ENCODE peak calls at places on chromosomes 2 and 18, in eight cellular contexts. One of them, this sample, is unnamed.

GRCh38 chr2:152223997-152224396 is 48.4 kb upstream of the STAM2 start:
- DNase-seq in cardiac muscle cell: no peak
- DNase-seq in skeletal muscle cell: no peak
- DNase-seq in AG04450: no peak
- DNase-seq in tibial artery: no peak
- DNase-seq in IMR-90: peak; percentile 1
- DNase-seq in heart left ventricle: no peak
- DNase-seq in CD4-positive, alpha-beta memory T cell: no peak
- DNase-seq in this sample: no peak

GRCh38 chr2:143169105-143169504 is 39.9 kb downstream of the ARHGAP15 start:
- DNase-seq in cardiac muscle cell: no peak
- DNase-seq in skeletal muscle cell: no peak
- DNase-seq in AG04450: no peak
- DNase-seq in tibial artery: no peak
- DNase-seq in IMR-90: no peak
- DNase-seq in heart left ventricle: no peak
- DNase-seq in CD4-positive, alpha-beta memory T cell: no peak
- DNase-seq in this sample: no peak

GRCh38 chr18:56171854-56172253 is 466.5 kb downstream of the TXNL1 start:
- DNase-seq in cardiac muscle cell: no peak
- DNase-seq in skeletal muscle cell: no peak
- DNase-seq in AG04450: no peak
- DNase-seq in tibial artery: no peak
- DNase-seq in IMR-90: no peak
- DNase-seq in heart left ventricle: no peak
- DNase-seq in CD4-positive, alpha-beta memory T cell: no peak
- DNase-seq in this sample: no peak

GRCh38 chr2:30147196-30147714 is 448 bp downstream of the YPEL5 start:
- DNase-seq in cardiac muscle cell: peak; percentile 59
- DNase-seq in skeletal muscle cell: no peak
- DNase-seq in AG04450: no peak
- DNase-seq in tibial artery: no peak
- DNase-seq in IMR-90: no peak
- DNase-seq in heart left ventricle: no peak
- DNase-seq in CD4-positive, alpha-beta memory T cell: no peak
- DNase-seq in this sample: no peak

GRCh38 chr18:23641143-23641720 is 21.5 kb downstream of the ANKRD29 start:
- DNase-seq in cardiac muscle cell: no peak
- DNase-seq in skeletal muscle cell: no peak
- DNase-seq in AG04450: no peak
- DNase-seq in tibial artery: no peak
- DNase-seq in IMR-90: no peak
- DNase-seq in heart left ventricle: no peak
- DNase-seq in CD4-positive, alpha-beta memory T cell: no peak
- DNase-seq in this sample: no peak

GRCh38 chr2:226845717-226846116 is 9.9 kb downstream of the RHBDD1 start:
- DNase-seq in cardiac muscle cell: no peak
- DNase-seq in skeletal muscle cell: no peak
- DNase-seq in AG04450: no peak
- DNase-seq in tibial artery: no peak
- DNase-seq in IMR-90: no peak
- DNase-seq in heart left ventricle: no peak
- DNase-seq in CD4-positive, alpha-beta memory T cell: no peak
- DNase-seq in this sample: no peak

GRCh38 chr2:164757934-164758695 is 83.5 kb downstream of the COBLL1 start:
- DNase-seq in cardiac muscle cell: no peak
- DNase-seq in skeletal muscle cell: peak; percentile 64
- DNase-seq in AG04450: no peak
- DNase-seq in tibial artery: peak; percentile 37
- DNase-seq in IMR-90: peak; percentile 41
- DNase-seq in heart left ventricle: no peak
- DNase-seq in CD4-positive, alpha-beta memory T cell: no peak
- DNase-seq in this sample: no peak

GRCh38 chr18:58552057-58552461 is 76.8 kb downstream of the ALPK2 start:
- DNase-seq in cardiac muscle cell: no peak
- DNase-seq in skeletal muscle cell: no peak
- DNase-seq in AG04450: no peak
- DNase-seq in tibial artery: no peak
- DNase-seq in IMR-90: peak; percentile 63
- DNase-seq in heart left ventricle: no peak
- DNase-seq in CD4-positive, alpha-beta memory T cell: no peak
- DNase-seq in this sample: no peak

GRCh38 chr2:238446371-238446770 is 19.6 kb downstream of the ASB1 start:
- DNase-seq in cardiac muscle cell: no peak
- DNase-seq in skeletal muscle cell: no peak
- DNase-seq in AG04450: no peak
- DNase-seq in tibial artery: no peak
- DNase-seq in IMR-90: no peak
- DNase-seq in heart left ventricle: no peak
- DNase-seq in CD4-positive, alpha-beta memory T cell: no peak
- DNase-seq in this sample: no peak

GRCh38 chr2:216807861-216808272 is 52.0 kb downstream of the TNP1 start:
- DNase-seq in cardiac muscle cell: no peak
- DNase-seq in skeletal muscle cell: peak; percentile 14
- DNase-seq in AG04450: no peak
- DNase-seq in tibial artery: no peak
- DNase-seq in IMR-90: peak; percentile 47
- DNase-seq in heart left ventricle: no peak
- DNase-seq in CD4-positive, alpha-beta memory T cell: no peak
- DNase-seq in this sample: no peak

GRCh38 chr2:75787532-75788132 is 76.9 kb upstream of the GCFC2 start:
- DNase-seq in cardiac muscle cell: peak; percentile 76
- DNase-seq in skeletal muscle cell: no peak
- DNase-seq in AG04450: no peak
- DNase-seq in tibial artery: no peak
- DNase-seq in IMR-90: peak; percentile 29
- DNase-seq in heart left ventricle: no peak
- DNase-seq in CD4-positive, alpha-beta memory T cell: no peak
- DNase-seq in this sample: no peak

GRCh38 chr18:48693625-48694262 is 154.9 kb downstream of the CTIF start:
- DNase-seq in cardiac muscle cell: no peak
- DNase-seq in skeletal muscle cell: no peak
- DNase-seq in AG04450: no peak
- DNase-seq in tibial artery: no peak
- DNase-seq in IMR-90: peak; percentile 68
- DNase-seq in heart left ventricle: no peak
- DNase-seq in CD4-positive, alpha-beta memory T cell: no peak
- DNase-seq in this sample: no peak

GRCh38 chr2:239223330-239224248 is 177.2 kb downstream of the HDAC4 start:
- DNase-seq in cardiac muscle cell: no peak
- DNase-seq in skeletal muscle cell: peak; percentile 45
- DNase-seq in AG04450: no peak
- DNase-seq in tibial artery: peak; percentile 64
- DNase-seq in IMR-90: peak; percentile 53
- DNase-seq in heart left ventricle: no peak
- DNase-seq in CD4-positive, alpha-beta memory T cell: no peak
- DNase-seq in this sample: no peak

GRCh38 chr2:138632066-138632465 is 130.5 kb downstream of the SPOPL start:
- DNase-seq in cardiac muscle cell: no peak
- DNase-seq in skeletal muscle cell: peak; percentile 21
- DNase-seq in AG04450: no peak
- DNase-seq in tibial artery: no peak
- DNase-seq in IMR-90: peak; percentile 16
- DNase-seq in heart left ventricle: no peak
- DNase-seq in CD4-positive, alpha-beta memory T cell: no peak
- DNase-seq in this sample: no peak

GRCh38 chr2:170820647-170821630 is 4.3 kb downstream of the GAD1 start:
- DNase-seq in cardiac muscle cell: no peak
- DNase-seq in skeletal muscle cell: no peak
- DNase-seq in AG04450: no peak
- DNase-seq in tibial artery: no peak
- DNase-seq in IMR-90: no peak
- DNase-seq in heart left ventricle: no peak
- DNase-seq in CD4-positive, alpha-beta memory T cell: no peak
- DNase-seq in this sample: no peak

GRCh38 chr2:240134466-240134865 is 1.6 kb downstream of the COPS9 start:
- DNase-seq in cardiac muscle cell: no peak
- DNase-seq in skeletal muscle cell: no peak
- DNase-seq in AG04450: no peak
- DNase-seq in tibial artery: peak; percentile 5
- DNase-seq in IMR-90: no peak
- DNase-seq in heart left ventricle: no peak
- DNase-seq in CD4-positive, alpha-beta memory T cell: no peak
- DNase-seq in this sample: no peak

GRCh38 chr2:230170532-230170931 is 49.3 kb downstream of the SP110 start:
- DNase-seq in cardiac muscle cell: no peak
- DNase-seq in skeletal muscle cell: no peak
- DNase-seq in AG04450: no peak
- DNase-seq in tibial artery: no peak
- DNase-seq in IMR-90: no peak
- DNase-seq in heart left ventricle: peak; percentile 34
- DNase-seq in CD4-positive, alpha-beta memory T cell: peak; percentile 16
- DNase-seq in this sample: peak; percentile 29

GRCh38 chr18:58787750-58788149 is 76.9 kb upstream of the ZNF532 start:
- DNase-seq in cardiac muscle cell: peak; percentile 55
- DNase-seq in skeletal muscle cell: no peak
- DNase-seq in AG04450: no peak
- DNase-seq in tibial artery: no peak
- DNase-seq in IMR-90: no peak
- DNase-seq in heart left ventricle: no peak
- DNase-seq in CD4-positive, alpha-beta memory T cell: no peak
- DNase-seq in this sample: no peak

GRCh38 chr2:240254337-240255164 is 114.1 kb upstream of the OTOS start:
- DNase-seq in cardiac muscle cell: no peak
- DNase-seq in skeletal muscle cell: no peak
- DNase-seq in AG04450: no peak
- DNase-seq in tibial artery: no peak
- DNase-seq in IMR-90: no peak
- DNase-seq in heart left ventricle: no peak
- DNase-seq in CD4-positive, alpha-beta memory T cell: no peak
- DNase-seq in this sample: peak; percentile 85

GRCh38 chr18:36203360-36203895 is 16.1 kb downstream of the MOCOS start:
- DNase-seq in cardiac muscle cell: no peak
- DNase-seq in skeletal muscle cell: no peak
- DNase-seq in AG04450: no peak
- DNase-seq in tibial artery: no peak
- DNase-seq in IMR-90: no peak
- DNase-seq in heart left ventricle: no peak
- DNase-seq in CD4-positive, alpha-beta memory T cell: no peak
- DNase-seq in this sample: peak; percentile 79

GRCh38 chr2:12467303-12467702 is 249.4 kb upstream of the TRIB2 start:
- DNase-seq in cardiac muscle cell: no peak
- DNase-seq in skeletal muscle cell: no peak
- DNase-seq in AG04450: no peak
- DNase-seq in tibial artery: no peak
- DNase-seq in IMR-90: no peak
- DNase-seq in heart left ventricle: no peak
- DNase-seq in CD4-positive, alpha-beta memory T cell: no peak
- DNase-seq in this sample: no peak

GRCh38 chr2:11743846-11744553 is 2.4 kb upstream of the LPIN1 start:
- DNase-seq in cardiac muscle cell: peak; percentile 90
- DNase-seq in skeletal muscle cell: peak; percentile 99
- DNase-seq in AG04450: peak; percentile 99
- DNase-seq in tibial artery: peak; percentile 96
- DNase-seq in IMR-90: peak; percentile 100
- DNase-seq in heart left ventricle: peak; percentile 93
- DNase-seq in CD4-positive, alpha-beta memory T cell: peak; percentile 62
- DNase-seq in this sample: peak; percentile 95

GRCh38 chr18:50428531-50429206 is 53.8 kb downstream of the SKA1 start:
- DNase-seq in cardiac muscle cell: peak; percentile 28
- DNase-seq in skeletal muscle cell: no peak
- DNase-seq in AG04450: no peak
- DNase-seq in tibial artery: no peak
- DNase-seq in IMR-90: no peak
- DNase-seq in heart left ventricle: no peak
- DNase-seq in CD4-positive, alpha-beta memory T cell: no peak
- DNase-seq in this sample: peak; percentile 53

GRCh38 chr2:3535467-3535793 is 16.1 kb upstream of the ADI1 start:
- DNase-seq in cardiac muscle cell: no peak
- DNase-seq in skeletal muscle cell: no peak
- DNase-seq in AG04450: no peak
- DNase-seq in tibial artery: no peak
- DNase-seq in IMR-90: no peak
- DNase-seq in heart left ventricle: no peak
- DNase-seq in CD4-positive, alpha-beta memory T cell: no peak
- DNase-seq in this sample: no peak
- H3K4me3 ChIP-seq in cardiac muscle cell: no peak overlapping the region
- H3K4me3 ChIP-seq in skeletal muscle cell: peak overlapping the region; percentile 45
- H3K4me3 ChIP-seq in AG04450: peak overlapping the region; percentile 62
- H3K4me3 ChIP-seq in tibial artery: peak overlapping the region; percentile 51
- H3K4me3 ChIP-seq in IMR-90: peak overlapping the region; percentile 43
- H3K4me3 ChIP-seq in heart left ventricle: peak overlapping the region; percentile 61
- H3K4me3 ChIP-seq in CD4-positive, alpha-beta memory T cell: no peak overlapping the region
- H3K4me3 ChIP-seq in this sample: peak overlapping the region; percentile 53

GRCh38 chr2:58535182-58535581 is 294.1 kb upstream of the FANCL start:
- DNase-seq in cardiac muscle cell: peak; percentile 49
- DNase-seq in skeletal muscle cell: no peak
- DNase-seq in AG04450: no peak
- DNase-seq in tibial artery: no peak
- DNase-seq in IMR-90: no peak
- DNase-seq in heart left ventricle: no peak
- DNase-seq in CD4-positive, alpha-beta memory T cell: no peak
- DNase-seq in this sample: no peak
- H3K4me3 ChIP-seq in cardiac muscle cell: no peak overlapping the region
- H3K4me3 ChIP-seq in skeletal muscle cell: no peak overlapping the region
- H3K4me3 ChIP-seq in AG04450: no peak overlapping the region
- H3K4me3 ChIP-seq in tibial artery: no peak overlapping the region
- H3K4me3 ChIP-seq in IMR-90: no peak overlapping the region
- H3K4me3 ChIP-seq in heart left ventricle: no peak overlapping the region
- H3K4me3 ChIP-seq in CD4-positive, alpha-beta memory T cell: no peak overlapping the region
- H3K4me3 ChIP-seq in this sample: no peak overlapping the region

GRCh38 chr2:172148246-172148645 is 45.5 kb upstream of the DLX2 start:
- DNase-seq in cardiac muscle cell: no peak
- DNase-seq in skeletal muscle cell: no peak
- DNase-seq in AG04450: no peak
- DNase-seq in tibial artery: no peak
- DNase-seq in IMR-90: no peak
- DNase-seq in heart left ventricle: no peak
- DNase-seq in CD4-positive, alpha-beta memory T cell: no peak
- DNase-seq in this sample: no peak
- H3K4me3 ChIP-seq in cardiac muscle cell: no peak overlapping the region
- H3K4me3 ChIP-seq in skeletal muscle cell: no peak overlapping the region
- H3K4me3 ChIP-seq in AG04450: no peak overlapping the region
- H3K4me3 ChIP-seq in tibial artery: no peak overlapping the region
- H3K4me3 ChIP-seq in IMR-90: no peak overlapping the region
- H3K4me3 ChIP-seq in heart left ventricle: no peak overlapping the region
- H3K4me3 ChIP-seq in CD4-positive, alpha-beta memory T cell: no peak overlapping the region
- H3K4me3 ChIP-seq in this sample: no peak overlapping the region

DNA sequence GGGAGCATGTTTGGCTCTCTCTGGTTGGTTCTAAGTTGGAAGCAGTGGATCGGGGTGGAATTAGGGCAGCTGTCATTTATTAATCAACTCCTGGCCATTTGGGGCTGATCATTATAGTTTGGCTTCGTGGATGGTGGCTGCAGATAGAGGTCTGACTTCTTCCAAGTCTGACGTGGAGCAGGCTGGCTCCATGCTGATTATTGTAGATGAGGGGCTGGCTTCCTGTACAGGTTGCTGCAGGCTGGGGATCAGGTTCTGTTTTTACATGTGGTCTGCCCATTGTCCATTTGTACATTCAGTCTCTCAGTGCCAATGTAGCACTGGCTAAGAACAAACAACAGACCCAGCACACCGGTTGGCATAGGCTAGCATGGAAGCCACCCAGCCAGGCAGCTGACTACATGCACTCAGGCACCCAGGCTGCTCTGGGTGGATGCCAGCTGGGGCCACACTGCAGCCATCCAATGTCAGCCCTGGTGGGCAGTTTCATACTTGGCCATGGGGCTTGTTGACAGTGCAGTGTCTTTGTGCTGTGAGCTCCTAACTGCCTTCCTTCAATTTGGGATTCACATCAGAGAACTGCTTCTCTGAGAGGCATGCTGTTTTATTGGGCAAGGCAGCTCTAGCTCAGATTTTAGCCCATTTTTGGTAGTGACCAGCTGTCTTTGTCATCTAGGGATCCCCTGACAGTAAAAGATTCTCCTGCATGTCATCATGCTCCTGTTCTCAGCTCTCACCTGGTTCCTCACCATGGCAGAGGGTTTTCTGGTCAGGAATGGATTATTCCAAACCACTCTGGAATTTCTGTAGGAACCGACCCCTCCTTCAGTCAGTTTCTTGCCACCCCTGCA is 25.4 kb downstream of the NPAS2 start:
- DNase-seq in cardiac muscle cell: no peak
- DNase-seq in skeletal muscle cell: no peak
- DNase-seq in AG04450: no peak
- DNase-seq in tibial artery: no peak
- DNase-seq in IMR-90: no peak
- DNase-seq in heart left ventricle: peak; percentile 77
- DNase-seq in CD4-positive, alpha-beta memory T cell: no peak
- DNase-seq in this sample: no peak
- H3K4me3 ChIP-seq in cardiac muscle cell: no peak overlapping the region
- H3K4me3 ChIP-seq in skeletal muscle cell: no peak overlapping the region
- H3K4me3 ChIP-seq in AG04450: no peak overlapping the region
- H3K4me3 ChIP-seq in tibial artery: no peak overlapping the region
- H3K4me3 ChIP-seq in IMR-90: no peak overlapping the region
- H3K4me3 ChIP-seq in heart left ventricle: no peak overlapping the region
- H3K4me3 ChIP-seq in CD4-positive, alpha-beta memory T cell: no peak overlapping the region
- H3K4me3 ChIP-seq in this sample: no peak overlapping the region